ENCODE peak calls at places on chromosomes 11 and 22, in nine cellular contexts. V, S, O, B, R, K, U, I and X are unnamed samples.

GRCh38 chr22:44188986-44189630 is 8.4 kb downstream of the PARVG start:
- DNase-seq in R (no peak), U (no peak), I (no peak), S (no peak), O (peak), V (no peak), K (no peak), B (peak), X (no peak)

GRCh38 chr11:64863381-64864060 is 14.9 kb downstream of the EHD1 start:
- DNase-seq in S (no peak), U (no peak), B (peak), V (no peak), I (no peak), O (no peak), R (no peak), K (no peak), X (no peak)

GRCh38 chr22:43014876-43015676 is at the start of gene PACSIN2:
- DNase-seq in K (peak), S (peak), U (peak), R (peak), V (peak), O (peak), I (peak), B (peak), X (peak)

GRCh38 chr22:49986325-49986724 is 25.8 kb downstream of the PIM3 start:
- DNase-seq in I (no peak), K (no peak), S (no peak), O (no peak), R (no peak), U (no peak), V (no peak), B (no peak), X (no peak)

GRCh38 chr11:134751825-134752224 is 339.8 kb upstream of the B3GAT1 start:
- DNase-seq in O (no peak), K (no peak), B (no peak), V (no peak), U (no peak), R (no peak), S (no peak), I (no peak), X (no peak)

GRCh38 chr22:24803064-24803542 is 2.9 kb upstream of the SGSM1 start:
- DNase-seq in S (peak), R (peak), I (no peak), V (no peak), O (no peak), K (no peak), B (no peak), U (peak), X (peak)

GRCh38 chr11:118152552-118153471 is at the start of gene SCN4B:
- DNase-seq in K (no peak), S (peak), B (peak), I (no peak), R (peak), O (peak), V (no peak), U (peak), X (peak)

GRCh38 chr11:99020324-99021225 is at the start of gene CNTN5:
- DNase-seq in O (peak), R (peak), U (peak), V (no peak), K (no peak), S (no peak), I (peak), B (no peak), X (no peak)

GRCh38 chr11:68961245-68961644 is 19.5 kb downstream of the MRGPRD start:
- DNase-seq in I (peak), O (peak), R (no peak), U (no peak), B (peak), K (no peak), V (no peak), S (no peak), X (no peak)

GRCh38 chr11:114482114-114482513 is 42.8 kb downstream of the REXO2 start:
- DNase-seq in R (no peak), K (no peak), S (no peak), V (no peak), B (no peak), O (no peak), U (no peak), I (no peak), X (no peak)

GRCh38 chr11:120324932-120325810 is at the start of gene TLCD5:
- DNase-seq in S (peak), I (peak), R (peak), O (peak), V (no peak), B (peak), U (peak), K (no peak), X (no peak)

GRCh38 chr22:36017661-36018091 is 10.9 kb downstream of the RBFOX2 start:
- DNase-seq in K (no peak), I (no peak), U (no peak), O (no peak), R (no peak), V (no peak), B (no peak), S (no peak), X (no peak)

GRCh38 chr11:45089251-45089650 is 57.2 kb upstream of the PRDM11 start:
- DNase-seq in B (peak), K (peak), S (peak), I (peak), U (peak), V (peak), O (no peak), R (peak), X (no peak)

GRCh38 chr11:45090607-45091006 is 55.8 kb upstream of the PRDM11 start:
- DNase-seq in U (no peak), B (no peak), R (no peak), S (no peak), I (peak), K (no peak), V (no peak), O (no peak), X (no peak)

GRCh38 chr11:45091563-45092392 is 54.7 kb upstream of the PRDM11 start:
- DNase-seq in I (peak), K (no peak), B (peak), V (no peak), U (no peak), O (no peak), R (peak), S (no peak), X (no peak)

GRCh38 chr11:45087761-45088160 is 58.7 kb upstream of the PRDM11 start:
- DNase-seq in B (no peak), R (no peak), O (no peak), U (no peak), V (no peak), S (no peak), I (no peak), K (no peak), X (no peak)

GRCh38 chr11:45089845-45090499 is 56.5 kb upstream of the PRDM11 start:
- DNase-seq in R (peak), S (no peak), V (no peak), K (no peak), B (no peak), O (no peak), I (peak), U (peak), X (no peak)
- TF ChIP-seq CTCF in R (peak), S (no peak), V (peak), K (peak), B (no peak), O (no peak), I (no peak), U (peak), X (no peak)

GRCh38 chr11:1825785-1826451 is 8.9 kb upstream of the SYT8 start:
- DNase-seq in O (peak), B (no peak), S (no peak), R (no peak), K (no peak), V (no peak), U (no peak), I (no peak), X (no peak)

GRCh38 chr11:1827931-1828330 is 6.9 kb upstream of the SYT8 start:
- DNase-seq in U (no peak), K (no peak), O (peak), I (no peak), V (no peak), R (no peak), S (no peak), B (no peak), X (no peak)

GRCh38 chr11:1825039-1825740 is 9.6 kb upstream of the SYT8 start:
- DNase-seq in V (no peak), R (no peak), B (no peak), I (no peak), K (no peak), U (no peak), O (peak), S (peak), X (no peak)

GRCh38 chr11:1827095-1827797 is 7.5 kb upstream of the SYT8 start:
- DNase-seq in V (no peak), U (peak), B (peak), S (peak), I (peak), K (peak), R (peak), O (peak), X (no peak)

DNA sequence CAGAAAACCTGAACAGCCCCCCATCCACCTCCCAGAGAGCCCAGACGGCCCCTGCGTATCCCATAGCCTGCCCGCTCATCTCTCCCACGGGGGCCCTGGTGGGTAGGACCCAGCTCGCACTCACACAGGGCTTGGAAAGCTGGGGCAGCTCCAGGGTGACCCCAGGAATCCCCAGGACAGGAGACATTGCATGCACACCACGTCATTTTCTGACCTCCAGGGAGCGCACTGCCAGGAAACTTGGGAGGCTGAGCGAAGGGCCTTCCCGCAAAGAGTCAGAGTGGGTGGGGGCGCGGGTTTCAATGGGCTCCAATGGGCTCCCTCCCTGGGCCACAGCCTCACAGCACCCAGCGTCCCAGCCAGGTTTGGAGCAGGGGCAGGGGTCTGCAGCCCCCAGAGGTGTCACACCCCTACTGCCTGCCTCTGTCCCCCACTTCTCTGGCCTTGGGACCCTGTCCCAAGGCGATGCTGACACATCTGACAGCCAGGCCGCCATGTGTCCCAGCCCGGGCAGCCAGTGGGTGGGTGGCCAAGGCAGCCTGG is 8.2 kb upstream of the SYT8 start:
- DNase-seq in B (peak), O (peak), R (peak), V (no peak), U (peak), I (peak), S (peak), K (peak), X (no peak)
- TF ChIP-seq CTCF in B (no peak), O (no peak), R (peak), V (peak), U (peak), I (no peak), S (no peak), K (peak), X (peak)

GRCh38 chr11:121472310-121472709 is 19.5 kb upstream of the SORL1-AS1 start:
- DNase-seq in V (no peak), S (no peak), R (no peak), I (no peak), B (no peak), U (no peak), K (no peak), O (no peak), X (no peak)

GRCh38 chr11:121467965-121468364 is 15.2 kb upstream of the SORL1-AS1 start:
- DNase-seq in V (no peak), R (no peak), S (no peak), U (no peak), O (no peak), I (no peak), B (no peak), K (no peak), X (no peak)

GRCh38 chr11:121473064-121473777 is 20.5 kb upstream of the SORL1-AS1 start:
- DNase-seq in I (no peak), V (no peak), R (peak), O (no peak), K (peak), B (no peak), U (no peak), S (no peak), X (no peak)

GRCh38 chr11:121469910-121470309 is 17.1 kb upstream of the SORL1-AS1 start:
- DNase-seq in U (no peak), I (no peak), S (no peak), V (no peak), B (no peak), R (no peak), K (no peak), O (no peak), X (no peak)

DNA sequence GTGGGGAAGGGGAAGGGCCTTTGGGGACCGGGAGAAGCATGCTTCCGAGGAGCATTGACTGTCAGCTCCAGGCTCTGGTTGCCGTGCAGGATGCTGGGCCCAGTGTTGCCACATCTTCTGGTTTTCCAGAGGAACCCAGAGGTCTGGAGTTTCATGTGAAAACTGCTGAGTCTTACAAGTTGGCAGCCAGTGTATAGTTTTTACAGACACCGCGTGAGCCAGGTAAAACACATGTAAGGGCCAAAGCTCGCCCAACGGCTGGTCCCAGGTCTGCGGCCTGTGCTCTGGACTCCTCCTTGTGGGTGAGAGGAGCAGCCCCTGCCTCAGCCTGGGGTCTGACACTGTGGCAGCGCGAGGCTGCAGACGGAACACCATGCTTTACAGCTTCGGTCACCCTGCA is 18.4 kb upstream of the SORL1-AS1 start:
- DNase-seq in R (no peak), V (no peak), B (no peak), S (no peak), I (no peak), K (no peak), O (peak), U (no peak), X (no peak)
- TF ChIP-seq CTCF in R (no peak), V (no peak), B (no peak), S (no peak), I (no peak), K (no peak), O (no peak), U (no peak), X (no peak)

GRCh38 chr11:70504246-70505020 is 106.1 kb downstream of the CTTN start:
- DNase-seq in U (no peak), O (no peak), R (no peak), B (peak), K (no peak), V (no peak), I (no peak), S (no peak), X (no peak)

GRCh38 chr11:70503201-70503877 is 105.0 kb downstream of the CTTN start:
- DNase-seq in U (no peak), B (peak), S (no peak), I (no peak), V (no peak), K (no peak), O (no peak), R (no peak), X (no peak)

GRCh38 chr11:70505331-70505731 is 107.0 kb downstream of the CTTN start:
- DNase-seq in B (peak), V (no peak), I (no peak), R (no peak), O (no peak), K (no peak), S (no peak), U (no peak), X (no peak)

GRCh38 chr11:70502677-70503076 is 104.3 kb downstream of the CTTN start:
- DNase-seq in R (no peak), V (no peak), S (no peak), O (no peak), K (no peak), B (peak), I (no peak), U (no peak), X (no peak)

GRCh38 chr11:70503878-70504240 is 105.5 kb downstream of the CTTN start:
- DNase-seq in R (no peak), S (no peak), V (no peak), O (no peak), U (no peak), I (no peak), B (peak), K (no peak), X (no peak)
- TF ChIP-seq CTCF in R (no peak), S (no peak), V (no peak), O (no peak), U (peak), I (no peak), B (no peak), K (peak), X (peak)

GRCh38 chr11:121337078-121337477 is 44.5 kb downstream of the SC5D start:
- DNase-seq in V (no peak), U (no peak), O (no peak), K (no peak), S (no peak), B (no peak), R (no peak), I (no peak), X (no peak)

GRCh38 chr11:121336279-121336947 is 43.8 kb downstream of the SC5D start:
- DNase-seq in V (no peak), I (no peak), B (no peak), U (no peak), S (no peak), O (no peak), R (no peak), K (no peak), X (no peak)

GRCh38 chr11:121337740-121338272 is 45.2 kb downstream of the SC5D start:
- DNase-seq in R (no peak), K (no peak), B (no peak), V (no peak), I (no peak), U (no peak), S (no peak), O (no peak), X (no peak)

GRCh38 chr11:121338536-121338935 is 46.0 kb downstream of the SC5D start:
- DNase-seq in B (no peak), V (no peak), U (no peak), K (no peak), R (no peak), O (no peak), I (no peak), S (no peak), X (no peak)

DNA sequence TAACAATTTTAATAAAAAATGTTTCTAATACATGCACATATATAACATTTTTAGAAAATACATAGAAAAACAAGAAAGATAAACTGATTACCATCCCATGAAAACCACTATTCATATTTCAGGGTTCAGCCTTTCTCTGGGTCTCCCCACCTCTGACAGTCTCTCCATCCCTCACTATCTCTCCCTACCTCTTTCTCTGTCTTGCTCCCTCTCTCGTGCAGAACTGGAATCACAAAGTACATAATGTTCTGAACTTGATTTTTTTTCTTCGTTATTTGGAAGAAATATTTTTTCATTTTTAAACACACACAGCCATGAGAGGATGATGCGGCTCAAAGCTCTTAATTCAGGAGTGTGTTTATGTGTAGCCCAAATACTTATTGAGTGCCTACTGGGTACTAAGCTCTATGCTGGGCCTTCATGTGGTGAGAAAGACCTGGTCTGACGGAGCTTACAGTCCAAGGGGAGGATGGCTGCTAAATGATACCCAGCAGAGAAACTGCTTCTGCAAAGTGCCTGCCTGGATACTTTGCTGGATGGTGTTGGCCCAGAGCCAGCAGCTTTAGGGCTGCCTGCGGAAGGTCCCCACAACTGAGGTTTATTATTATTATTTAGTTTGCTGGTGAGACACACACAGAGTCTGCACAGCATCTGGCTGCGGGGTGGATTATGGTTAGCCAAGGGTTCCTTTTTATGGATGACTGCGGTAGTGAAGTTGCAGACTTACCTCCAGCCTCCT is 42.6 kb downstream of the SC5D start:
- DNase-seq in K (no peak), U (no peak), B (no peak), R (no peak), V (no peak), O (no peak), S (no peak), I (no peak), X (no peak)
- TF ChIP-seq CTCF in K (no peak), U (peak), B (no peak), R (peak), V (peak), O (no peak), S (no peak), I (no peak), X (no peak)

GRCh38 chr11:44120169-44120568 is 24.7 kb downstream of the EXT2 start:
- DNase-seq in I (no peak), O (no peak), S (no peak), R (peak), K (no peak), U (no peak), V (no peak), B (no peak), X (no peak)
- TF ChIP-seq CTCF in I (no peak), O (no peak), S (no peak), R (peak), K (peak), U (peak), V (peak), B (no peak), X (peak)